ENCODE peak calls at places on chromosomes 6 and 20, in five cellular contexts. W is GM23248, F is fibroblast of lung, G is SK-N-SH, B is mesenchymal stem cell. Y is an unnamed sample.

GRCh38 chr6:75317503-75318206 is 33.1 kb upstream of the TMEM30A start:
- DNase-seq in W (peak; percentile 60), F (no peak), G (no peak), B (peak; percentile 72), Y (no peak)

GRCh38 chr6:151683381-151683780 is 124.1 kb upstream of the ESR1 start:
- DNase-seq in W (no peak), F (no peak), G (no peak), B (no peak), Y (no peak)

GRCh38 chr6:32967151-32968091 is 973 bp upstream of the BRD2 start:
- DNase-seq in W (peak; percentile 58), F (peak; percentile 61), G (peak; percentile 49), B (peak; percentile 67), Y (peak; percentile 84)

GRCh38 chr6:4907602-4908001 is 96.2 kb downstream of the RPP40 start:
- DNase-seq in W (no peak), F (no peak), G (no peak), B (no peak), Y (no peak)

GRCh38 chr20:17295151-17295726 is 68.4 kb downstream of the PCSK2 start:
- DNase-seq in W (no peak), F (no peak), G (no peak), B (no peak), Y (no peak)

GRCh38 chr6:168221000-168221399 is 98.6 kb downstream of the DACT2 start:
- DNase-seq in W (no peak), F (no peak), G (no peak), B (no peak), Y (no peak)

GRCh38 chr20:6012166-6012565 is 41.7 kb downstream of the LRRN4 start:
- DNase-seq in W (no peak), F (no peak), G (no peak), B (no peak), Y (no peak)

GRCh38 chr6:74167951-74168350 is 471.9 kb downstream of the CD109 start:
- DNase-seq in W (peak; percentile 5), F (peak; percentile 15), G (no peak), B (peak; percentile 16), Y (no peak)

GRCh38 chr6:26175428-26176181 is 88.4 kb downstream of the HFE start:
- DNase-seq in W (peak; percentile 72), F (peak; percentile 83), G (no peak), B (peak; percentile 83), Y (peak; percentile 91)

GRCh38 chr6:160930547-160931377 is 60.8 kb upstream of the MAP3K4 start:
- DNase-seq in W (peak; percentile 92), F (peak; percentile 82), G (peak; percentile 86), B (peak; percentile 71), Y (no peak)

GRCh38 chr20:37389844-37390275 is 43.9 kb downstream of the SRC start:
- DNase-seq in W (no peak), F (no peak), G (peak; percentile 49), B (no peak), Y (no peak)

GRCh38 chr6:158543606-158544185 is 16.2 kb upstream of the TMEM181 start:
- DNase-seq in W (no peak), F (no peak), G (no peak), B (no peak), Y (no peak)

GRCh38 chr6:44022296-44022661 is 105.0 kb downstream of the MRPL14 start:
- DNase-seq in W (peak; percentile 54), F (peak; percentile 60), G (no peak), B (no peak), Y (no peak)

GRCh38 chr6:157104803-157105202 is 218.5 kb downstream of the TMEM242 start:
- DNase-seq in W (no peak), F (no peak), G (no peak), B (no peak), Y (no peak)

GRCh38 chr20:57287901-57288300 is 21.5 kb upstream of the BMP7 start:
- DNase-seq in W (no peak), F (no peak), G (no peak), B (no peak), Y (no peak)

GRCh38 chr20:39630215-39630614 is 668.1 kb downstream of the DHX35 start:
- DNase-seq in W (no peak), F (no peak), G (peak; percentile 63), B (no peak), Y (no peak)

GRCh38 chr20:10110151-10110550 is 75.4 kb downstream of the ANKEF1 start:
- DNase-seq in W (peak; percentile 44), F (no peak), G (no peak), B (no peak), Y (no peak)

GRCh38 chr20:41978246-41978790 is 360.1 kb upstream of the CHD6 start:
- DNase-seq in W (no peak), F (no peak), G (no peak), B (no peak), Y (no peak)

GRCh38 chr6:99603421-99604160 is 3.0 kb upstream of the PRDM13 start:
- DNase-seq in W (peak; percentile 56), F (no peak), G (peak; percentile 65), B (no peak), Y (no peak)

GRCh38 chr6:107822154-107823046 is 1.7 kb downstream of the SCML4 start:
- DNase-seq in W (no peak), F (no peak), G (no peak), B (no peak), Y (peak; percentile 53)

GRCh38 chr6:52728394-52728793 is 34.9 kb downstream of the GSTA2 start:
- DNase-seq in W (peak; percentile 7), F (no peak), G (no peak), B (no peak), Y (peak; percentile 34)

GRCh38 chr20:49039854-49040253 is 6.3 kb upstream of the CSE1L start:
- DNase-seq in W (no peak), F (no peak), G (no peak), B (no peak), Y (no peak)

GRCh38 chr6:55643868-55644267 is 64.9 kb upstream of the HMGCLL1 start:
- DNase-seq in W (peak; percentile 31), F (peak; percentile 58), G (no peak), B (peak; percentile 17), Y (no peak)

GRCh38 chr20:44404204-44405181 is 49.0 kb downstream of the HNF4A start:
- DNase-seq in W (no peak), F (no peak), G (no peak), B (no peak), Y (no peak)

GRCh38 chr20:47024461-47024937 is 129.9 kb downstream of the EYA2 start:
- DNase-seq in W (peak; percentile 35), F (no peak), G (no peak), B (no peak), Y (peak; percentile 53)

GRCh38 chr6:111591901-111592461 is 13.7 kb downstream of the TRAF3IP2 start:
- DNase-seq in W (peak; percentile 83), F (no peak), G (peak; percentile 53), B (peak; percentile 56), Y (no peak)

GRCh38 chr6:111588366-111588765 is 17.3 kb downstream of the TRAF3IP2 start:
- DNase-seq in W (peak; percentile 56), F (peak; percentile 37), G (no peak), B (no peak), Y (no peak)

GRCh38 chr6:111591370-111591900 is 14.2 kb downstream of the TRAF3IP2 start:
- DNase-seq in W (peak; percentile 100), F (peak; percentile 100), G (peak; percentile 74), B (peak; percentile 99), Y (no peak)

GRCh38 chr6:111589366-111589765 is 16.3 kb downstream of the TRAF3IP2 start:
- DNase-seq in W (peak; percentile 96), F (peak; percentile 96), G (no peak), B (peak; percentile 71), Y (no peak)

GRCh38 chr6:111590209-111590955 is 15.3 kb downstream of the TRAF3IP2 start:
- DNase-seq in W (peak; percentile 71), F (peak; percentile 64), G (no peak), B (no peak), Y (no peak)
- H3K9ac ChIP-seq in W (peak overlapping the region; percentile 90), F (peak overlapping the region; percentile 58), G (peak overlapping the region; percentile 64), B (peak overlapping the region; percentile 82), Y (no peak overlapping the region)

GRCh38 chr20:58459058-58459743 is 56.0 kb downstream of the APCDD1L start:
- DNase-seq in W (no peak), F (no peak), G (no peak), B (no peak), Y (no peak)

GRCh38 chr20:58457083-58457680 is 58.0 kb downstream of the APCDD1L start:
- DNase-seq in W (peak; percentile 44), F (peak; percentile 52), G (peak; percentile 64), B (peak; percentile 69), Y (no peak)

GRCh38 chr20:58461104-58461503 is 54.1 kb downstream of the APCDD1L start:
- DNase-seq in W (no peak), F (no peak), G (no peak), B (no peak), Y (no peak)

GRCh38 chr20:58461899-58462298 is 53.3 kb downstream of the APCDD1L start:
- DNase-seq in W (no peak), F (no peak), G (no peak), B (no peak), Y (no peak)

DNA sequence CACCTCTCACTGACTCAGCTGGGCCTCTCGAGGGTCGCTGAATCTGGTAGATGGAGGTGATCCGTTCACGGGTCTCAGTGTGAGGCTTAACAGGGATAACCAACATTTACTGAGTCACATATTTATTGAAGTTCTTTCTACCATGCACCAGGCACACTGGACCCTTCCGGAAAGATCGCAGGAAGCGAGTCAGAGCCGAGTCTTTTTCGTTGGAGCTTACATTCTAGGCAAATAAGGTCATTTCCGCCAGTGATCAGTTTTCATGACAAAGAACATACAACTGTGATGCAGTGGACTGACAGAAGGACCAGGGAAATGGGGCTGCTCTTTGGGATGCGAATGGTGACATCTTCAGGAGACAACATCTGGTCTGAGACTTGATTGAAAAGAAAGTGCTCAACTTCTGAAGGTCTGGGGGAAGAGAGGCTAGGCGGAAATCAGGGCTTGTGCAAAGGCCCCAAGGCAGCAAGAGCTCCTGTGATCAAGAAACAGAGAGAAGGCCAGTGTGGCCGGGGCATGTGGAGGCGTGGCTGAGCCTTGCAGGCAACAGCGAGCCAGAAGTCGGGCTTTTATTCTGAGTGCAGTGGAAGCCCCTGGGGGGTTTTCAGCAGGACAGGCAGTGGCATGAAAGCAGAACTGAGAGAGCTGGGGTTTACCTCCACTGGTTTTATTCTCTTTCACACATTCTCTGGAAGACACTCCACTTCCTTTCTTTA is 56.7 kb downstream of the APCDD1L start:
- DNase-seq in W (no peak), F (peak; percentile 19), G (no peak), B (peak; percentile 58), Y (peak; percentile 75)
- H3K9ac ChIP-seq in W (no peak overlapping the region), F (no peak overlapping the region), G (no peak overlapping the region), B (no peak overlapping the region), Y (no peak overlapping the region)

GRCh38 chr20:62032606-62033368 is 32.9 kb downstream of the TAF4 start:
- DNase-seq in W (peak; percentile 55), F (peak; percentile 27), G (peak; percentile 90), B (no peak), Y (no peak)
- H3K9ac ChIP-seq in W (no peak overlapping the region), F (no peak overlapping the region), G (no peak overlapping the region), B (no peak overlapping the region), Y (no peak overlapping the region)

DNA sequence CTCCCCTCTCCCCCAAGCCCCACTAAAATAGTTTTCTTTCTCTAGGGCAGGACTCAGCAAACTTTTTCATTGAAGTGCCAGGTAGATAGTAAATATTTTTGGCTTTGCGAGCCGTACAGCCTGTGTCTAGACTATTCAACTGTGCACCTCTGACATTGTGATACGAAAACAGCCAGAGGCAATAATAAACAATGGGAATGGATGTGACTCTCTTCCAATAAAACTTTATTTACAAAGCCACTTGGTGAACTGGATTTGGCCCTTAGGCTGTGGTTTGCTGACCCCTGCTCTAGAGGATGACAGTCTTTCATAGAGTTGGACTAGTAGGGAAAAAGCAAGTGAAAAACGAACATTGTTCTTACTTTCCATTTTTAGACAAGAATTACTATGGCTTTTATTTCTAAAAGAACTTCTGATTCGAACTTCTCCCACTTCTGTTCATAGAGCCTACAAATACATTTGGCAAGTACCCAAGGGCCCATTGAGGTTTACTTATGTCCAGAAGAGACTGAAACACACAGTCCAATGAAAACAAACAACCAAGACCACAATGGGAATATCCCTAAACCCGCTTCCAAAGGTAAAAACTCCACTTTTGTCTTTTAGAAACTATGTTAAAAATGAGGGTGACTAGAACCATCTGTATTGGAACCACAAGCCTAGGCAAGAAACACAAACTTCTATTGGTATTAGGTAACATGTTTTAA is 46.4 kb upstream of the CDKAL1 start:
- DNase-seq in W (no peak), F (peak; percentile 24), G (no peak), B (no peak), Y (no peak)
- H3K9ac ChIP-seq in W (no peak overlapping the region), F (no peak overlapping the region), G (no peak overlapping the region), B (no peak overlapping the region), Y (no peak overlapping the region)